ENCODE peak calls at places on chromosomes 7 and 10, in nine cellular contexts. S is heart left ventricle; F is spleen; Z is endodermal cell; G is CD4-positive, alpha-beta T cell; U is fibroblast of mammary gland; W is mammary epithelial cell; H is GM12865; Q is DND-41. T is an unnamed sample.

GRCh38 chr10:101331960-101332359 is 22.0 kb upstream of the BTRC start:
- DNase-seq in G (no peak), W (no peak), F (no peak), S (no peak), H (no peak), Z (no peak), Q (no peak), U (no peak), T (no peak)

GRCh38 chr10:95454356-95454755 is 106.8 kb downstream of the SORBS1 start:
- DNase-seq in Q (no peak), F (no peak), S (no peak), G (no peak), Z (no peak), W (no peak), U (no peak), H (no peak), T (no peak)

GRCh38 chr7:157116762-157117161 is 22.0 kb upstream of the UBE3C start:
- DNase-seq in Z (no peak), W (no peak), Q (no peak), F (no peak), G (no peak), U (no peak), S (no peak), H (no peak), T (no peak)

GRCh38 chr7:129784783-129785456 is 167.8 kb downstream of the UBE2H start:
- DNase-seq in G (no peak), H (peak; percentile 82), U (no peak), Q (no peak), F (peak; percentile 81), Z (peak; percentile 63), W (no peak), S (no peak), T (no peak)

GRCh38 chr10:103021897-103022286 is 103.8 kb downstream of the CNNM2 start:
- DNase-seq in H (no peak), Z (no peak), G (no peak), F (no peak), U (peak; percentile 60), Q (no peak), S (no peak), W (peak; percentile 2), T (no peak)

GRCh38 chr7:140214075-140214684 is 37.4 kb upstream of the KDM7A start:
- DNase-seq in G (no peak), Q (no peak), H (peak; percentile 79), W (peak; percentile 89), U (peak; percentile 93), Z (no peak), F (no peak), S (peak; percentile 60), T (no peak)

GRCh38 chr7:69840248-69840647 is 242.0 kb downstream of the AUTS2 start:
- DNase-seq in U (peak; percentile 46), S (no peak), F (no peak), Q (no peak), W (no peak), Z (no peak), H (peak; percentile 39), G (no peak), T (no peak)

GRCh38 chr10:123967626-123968243 is 76.1 kb upstream of the CPXM2 start:
- DNase-seq in U (peak; percentile 54), H (peak; percentile 61), Z (peak; percentile 94), S (peak; percentile 56), G (peak; percentile 10), W (peak; percentile 16), Q (peak; percentile 63), F (peak; percentile 86), T (peak; percentile 82)

GRCh38 chr10:29642996-29643395 is 8.2 kb upstream of the SVIL start:
- DNase-seq in Q (no peak), W (no peak), G (no peak), H (no peak), S (no peak), Z (no peak), F (no peak), U (peak; percentile 94), T (no peak)

GRCh38 chr7:155980841-155981240 is 168.6 kb upstream of the SHH start:
- DNase-seq in F (peak; percentile 61), S (peak; percentile 9), H (no peak), Z (peak; percentile 27), U (no peak), Q (no peak), G (no peak), W (no peak), T (peak; percentile 18)

GRCh38 chr10:112327678-112328077 is 44.5 kb downstream of the TECTB start:
- DNase-seq in S (no peak), Z (no peak), G (no peak), F (no peak), H (no peak), W (no peak), Q (no peak), U (no peak), T (no peak)

GRCh38 chr10:128325788-128326187 is 199.6 kb upstream of the MKI67 start:
- DNase-seq in S (no peak), G (no peak), Z (no peak), F (no peak), U (no peak), Q (no peak), H (no peak), W (no peak), T (no peak)

GRCh38 chr10:132657127-132657706 is 119.6 kb downstream of the INPP5A start:
- DNase-seq in Q (no peak), S (no peak), H (no peak), W (no peak), G (no peak), Z (no peak), F (peak; percentile 64), U (no peak), T (no peak)

GRCh38 chr10:69636626-69637550 is 6.8 kb downstream of the FAM241B start:
- DNase-seq in S (no peak), Q (no peak), W (no peak), G (peak; percentile 31), U (no peak), H (peak; percentile 20), F (peak; percentile 71), Z (peak; percentile 86), T (no peak)

GRCh38 chr7:104089061-104089460 is 99.6 kb upstream of the RELN start:
- DNase-seq in F (no peak), W (no peak), Q (no peak), H (no peak), U (no peak), S (no peak), G (no peak), Z (no peak), T (no peak)

GRCh38 chr7:142636751-142637150 is 112.5 kb upstream of the PRSS1 start:
- DNase-seq in F (no peak), W (no peak), Z (no peak), Q (no peak), H (no peak), S (no peak), G (peak; percentile 33), U (no peak), T (no peak)

DNA sequence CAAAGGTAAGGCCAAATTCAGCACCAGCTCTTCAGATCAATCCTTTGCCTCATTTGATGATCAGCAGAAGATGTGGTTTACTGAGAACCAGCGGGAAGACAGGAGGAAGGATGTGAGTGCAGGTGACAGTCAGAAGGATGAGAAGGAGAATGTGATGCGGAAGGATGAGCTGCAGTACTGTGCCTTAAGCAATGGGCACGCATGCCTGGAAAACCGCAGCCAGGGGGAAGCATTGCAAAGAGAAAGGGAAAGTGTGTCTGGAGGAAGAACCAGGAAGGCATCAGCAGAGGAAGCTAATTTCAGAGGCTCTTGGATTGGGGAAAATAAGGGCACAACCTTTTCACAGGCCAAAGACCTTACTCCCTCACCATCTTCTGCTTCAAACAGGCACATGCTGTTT is 25.7 kb downstream of the C10orf71 start:
- DNase-seq in S (no peak), U (no peak), Q (no peak), H (no peak), W (no peak), G (no peak), F (no peak), Z (peak; percentile 62), T (no peak)
- TF ChIP-seq CTCF in S (no peak), U (no peak), Q (peak; percentile 32), H (no peak), W (no peak), G (no peak), F (peak; percentile 11), Z (peak; percentile 61), T (no peak)

DNA sequence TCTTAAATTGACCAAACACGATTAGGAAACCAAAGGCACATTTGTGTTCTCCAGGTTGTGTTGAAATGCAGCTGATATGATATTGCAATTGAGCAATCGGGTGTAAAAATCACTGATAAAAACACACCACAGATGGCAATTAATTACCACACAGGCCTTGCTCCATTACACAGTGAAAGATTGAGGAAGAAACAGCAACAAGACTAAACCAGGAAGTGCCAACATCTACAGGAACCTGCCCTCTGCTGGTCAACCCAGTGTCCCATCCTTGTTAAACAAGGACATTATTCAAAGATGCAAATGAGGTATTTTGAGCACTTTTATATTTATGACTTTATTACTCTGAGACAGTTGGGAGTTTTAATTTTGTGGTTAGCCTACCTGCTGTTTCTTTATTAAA is 765.6 kb upstream of the GHITM start:
- DNase-seq in U (no peak), Z (peak; percentile 80), Q (peak; percentile 24), F (no peak), G (no peak), S (peak; percentile 20), W (peak; percentile 47), H (peak; percentile 35), T (no peak)
- TF ChIP-seq CTCF in U (peak; percentile 11), Z (peak; percentile 83), Q (peak; percentile 56), F (no peak), G (no peak), S (peak; percentile 43), W (peak; percentile 76), H (peak; percentile 26), T (peak; percentile 34)

DNA sequence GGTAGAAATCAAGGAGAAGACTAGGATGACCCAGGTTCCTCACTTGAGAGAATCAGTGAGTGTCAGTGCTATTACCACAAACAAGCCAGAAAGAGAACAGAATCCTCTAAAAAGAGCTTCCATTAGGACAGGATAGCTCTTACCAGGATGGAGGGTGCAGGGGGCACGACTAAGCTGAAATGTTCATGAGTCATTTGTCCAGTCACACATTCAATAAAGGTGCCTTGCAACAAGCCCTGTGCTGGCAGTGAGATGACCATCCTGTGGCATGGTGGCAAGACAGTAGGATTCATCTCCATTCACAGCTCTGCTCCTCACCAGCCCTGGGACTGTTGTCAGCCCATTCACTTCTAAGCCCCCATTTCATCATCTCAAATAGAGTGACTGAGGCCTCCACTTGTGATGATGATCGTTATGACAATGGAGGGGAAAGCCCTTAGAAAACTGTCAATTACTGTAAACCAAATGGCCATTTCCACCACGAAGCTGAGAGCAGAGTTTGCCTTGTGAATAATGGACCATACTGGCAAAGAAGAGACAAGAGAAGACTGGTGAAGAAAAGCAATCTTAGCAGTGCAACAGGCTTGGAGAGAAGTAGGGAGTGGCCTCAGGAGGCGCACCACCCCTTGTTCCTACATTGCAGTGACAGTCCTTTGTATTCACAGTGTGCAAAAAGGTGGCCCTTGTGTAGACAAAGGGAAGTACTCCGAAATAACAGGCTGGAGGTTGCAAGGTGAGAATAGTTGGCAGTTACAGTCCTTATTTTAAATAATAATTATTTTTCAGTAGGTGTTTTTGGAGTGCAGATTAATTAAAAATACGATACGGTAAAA is 9.0 kb upstream of the WIPF3 start:
- DNase-seq in H (no peak), G (no peak), Z (no peak), U (no peak), W (no peak), F (no peak), S (no peak), Q (no peak), T (no peak)
- TF ChIP-seq CTCF in H (no peak), G (no peak), Z (peak; percentile 26), U (no peak), W (no peak), F (no peak), S (no peak), Q (no peak), T (no peak)

GRCh38 chr7:109460296-109460695 is 890.6 kb downstream of the DNAJB9 start:
- DNase-seq in W (no peak), U (no peak), Z (no peak), F (no peak), Q (no peak), S (no peak), G (no peak), H (no peak), T (no peak)

GRCh38 chr7:109456116-109456515 is 886.4 kb downstream of the DNAJB9 start:
- DNase-seq in Q (no peak), G (no peak), W (no peak), Z (peak; percentile 56), F (no peak), S (no peak), H (no peak), U (no peak), T (no peak)
- TF ChIP-seq CTCF in Q (peak; percentile 20), G (no peak), W (no peak), Z (peak; percentile 63), F (no peak), S (no peak), H (no peak), U (no peak), T (no peak)

T was measured in upper lobe of right lung.